ENCODE peak calls at places on chromosomes 1 and 21, in ten cellular contexts. One of them, this sample, is unnamed.

GRCh38 chr1:87410771-87411170 is 82.1 kb downstream of the LMO4 start:
- DNase-seq in stimulated activated CD8-positive, alpha-beta memory T cell treated with anti-CD3 and anti-CD28 coated beads, Interleukin-15, amount 100 ng/mL, for 24 hours: no peak
- DNase-seq in SK-N-DZ: no peak
- DNase-seq in Ammon's horn: peak; percentile 95
- DNase-seq in GM06990: no peak
- DNase-seq in CD4-positive, CD25-positive, alpha-beta regulatory T cell: no peak
- DNase-seq in C1 segment of cervical spinal cord: peak; percentile 68
- DNase-seq in coronary artery: no peak
- DNase-seq in activated CD8-positive, alpha-beta memory T cell treated with anti-CD3 and anti-CD28 coated beads for 48 hours: no peak
- DNase-seq in HFF-Myc: no peak
- DNase-seq in this sample: no peak

GRCh38 chr1:206579747-206580437 is 32.4 kb downstream of the EIF2D start:
- DNase-seq in stimulated activated CD8-positive, alpha-beta memory T cell treated with anti-CD3 and anti-CD28 coated beads, Interleukin-15, amount 100 ng/mL, for 24 hours: no peak
- DNase-seq in SK-N-DZ: no peak
- DNase-seq in Ammon's horn: peak; percentile 85
- DNase-seq in GM06990: peak; percentile 83
- DNase-seq in CD4-positive, CD25-positive, alpha-beta regulatory T cell: peak; percentile 73
- DNase-seq in C1 segment of cervical spinal cord: peak; percentile 18
- DNase-seq in coronary artery: no peak
- DNase-seq in activated CD8-positive, alpha-beta memory T cell treated with anti-CD3 and anti-CD28 coated beads for 48 hours: peak; percentile 65
- DNase-seq in HFF-Myc: no peak
- DNase-seq in this sample: peak; percentile 89

GRCh38 chr1:38735651-38736161 is 123.9 kb downstream of the RRAGC start:
- DNase-seq in stimulated activated CD8-positive, alpha-beta memory T cell treated with anti-CD3 and anti-CD28 coated beads, Interleukin-15, amount 100 ng/mL, for 24 hours: no peak
- DNase-seq in SK-N-DZ: no peak
- DNase-seq in Ammon's horn: no peak
- DNase-seq in GM06990: no peak
- DNase-seq in CD4-positive, CD25-positive, alpha-beta regulatory T cell: no peak
- DNase-seq in C1 segment of cervical spinal cord: no peak
- DNase-seq in coronary artery: no peak
- DNase-seq in activated CD8-positive, alpha-beta memory T cell treated with anti-CD3 and anti-CD28 coated beads for 48 hours: no peak
- DNase-seq in HFF-Myc: no peak
- DNase-seq in this sample: no peak

GRCh38 chr1:243959998-243960397 is 91.1 kb upstream of the ZBTB18 start:
- DNase-seq in stimulated activated CD8-positive, alpha-beta memory T cell treated with anti-CD3 and anti-CD28 coated beads, Interleukin-15, amount 100 ng/mL, for 24 hours: no peak
- DNase-seq in SK-N-DZ: no peak
- DNase-seq in Ammon's horn: peak; percentile 59
- DNase-seq in GM06990: no peak
- DNase-seq in CD4-positive, CD25-positive, alpha-beta regulatory T cell: no peak
- DNase-seq in C1 segment of cervical spinal cord: no peak
- DNase-seq in coronary artery: no peak
- DNase-seq in activated CD8-positive, alpha-beta memory T cell treated with anti-CD3 and anti-CD28 coated beads for 48 hours: no peak
- DNase-seq in HFF-Myc: no peak
- DNase-seq in this sample: no peak

GRCh38 chr1:1777510-1777909 is 760 bp downstream of the NADK start:
- DNase-seq in stimulated activated CD8-positive, alpha-beta memory T cell treated with anti-CD3 and anti-CD28 coated beads, Interleukin-15, amount 100 ng/mL, for 24 hours: no peak
- DNase-seq in SK-N-DZ: no peak
- DNase-seq in Ammon's horn: no peak
- DNase-seq in GM06990: no peak
- DNase-seq in CD4-positive, CD25-positive, alpha-beta regulatory T cell: no peak
- DNase-seq in C1 segment of cervical spinal cord: no peak
- DNase-seq in coronary artery: no peak
- DNase-seq in activated CD8-positive, alpha-beta memory T cell treated with anti-CD3 and anti-CD28 coated beads for 48 hours: no peak
- DNase-seq in HFF-Myc: no peak
- DNase-seq in this sample: no peak

GRCh38 chr1:119758584-119758983 is 10.1 kb downstream of the HMGCS2 start:
- DNase-seq in stimulated activated CD8-positive, alpha-beta memory T cell treated with anti-CD3 and anti-CD28 coated beads, Interleukin-15, amount 100 ng/mL, for 24 hours: no peak
- DNase-seq in SK-N-DZ: no peak
- DNase-seq in Ammon's horn: no peak
- DNase-seq in GM06990: no peak
- DNase-seq in CD4-positive, CD25-positive, alpha-beta regulatory T cell: no peak
- DNase-seq in C1 segment of cervical spinal cord: no peak
- DNase-seq in coronary artery: no peak
- DNase-seq in activated CD8-positive, alpha-beta memory T cell treated with anti-CD3 and anti-CD28 coated beads for 48 hours: no peak
- DNase-seq in HFF-Myc: no peak
- DNase-seq in this sample: no peak

GRCh38 chr1:153540394-153541361 is at the start of gene S100A5:
- DNase-seq in stimulated activated CD8-positive, alpha-beta memory T cell treated with anti-CD3 and anti-CD28 coated beads, Interleukin-15, amount 100 ng/mL, for 24 hours: no peak
- DNase-seq in SK-N-DZ: no peak
- DNase-seq in Ammon's horn: no peak
- DNase-seq in GM06990: no peak
- DNase-seq in CD4-positive, CD25-positive, alpha-beta regulatory T cell: peak; percentile 43
- DNase-seq in C1 segment of cervical spinal cord: no peak
- DNase-seq in coronary artery: no peak
- DNase-seq in activated CD8-positive, alpha-beta memory T cell treated with anti-CD3 and anti-CD28 coated beads for 48 hours: no peak
- DNase-seq in HFF-Myc: no peak
- DNase-seq in this sample: no peak

GRCh38 chr21:26061437-26061836 is 109.1 kb downstream of the APP start:
- DNase-seq in stimulated activated CD8-positive, alpha-beta memory T cell treated with anti-CD3 and anti-CD28 coated beads, Interleukin-15, amount 100 ng/mL, for 24 hours: no peak
- DNase-seq in SK-N-DZ: no peak
- DNase-seq in Ammon's horn: peak; percentile 31
- DNase-seq in GM06990: no peak
- DNase-seq in CD4-positive, CD25-positive, alpha-beta regulatory T cell: no peak
- DNase-seq in C1 segment of cervical spinal cord: no peak
- DNase-seq in coronary artery: no peak
- DNase-seq in activated CD8-positive, alpha-beta memory T cell treated with anti-CD3 and anti-CD28 coated beads for 48 hours: no peak
- DNase-seq in HFF-Myc: no peak
- DNase-seq in this sample: no peak

GRCh38 chr1:8408151-8408839 is 90.4 kb downstream of the SLC45A1 start:
- DNase-seq in stimulated activated CD8-positive, alpha-beta memory T cell treated with anti-CD3 and anti-CD28 coated beads, Interleukin-15, amount 100 ng/mL, for 24 hours: no peak
- DNase-seq in SK-N-DZ: no peak
- DNase-seq in Ammon's horn: no peak
- DNase-seq in GM06990: no peak
- DNase-seq in CD4-positive, CD25-positive, alpha-beta regulatory T cell: no peak
- DNase-seq in C1 segment of cervical spinal cord: no peak
- DNase-seq in coronary artery: peak; percentile 78
- DNase-seq in activated CD8-positive, alpha-beta memory T cell treated with anti-CD3 and anti-CD28 coated beads for 48 hours: no peak
- DNase-seq in HFF-Myc: no peak
- DNase-seq in this sample: no peak

GRCh38 chr1:201640624-201641023 is 101.7 kb downstream of the NAV1 start:
- DNase-seq in stimulated activated CD8-positive, alpha-beta memory T cell treated with anti-CD3 and anti-CD28 coated beads, Interleukin-15, amount 100 ng/mL, for 24 hours: no peak
- DNase-seq in SK-N-DZ: no peak
- DNase-seq in Ammon's horn: no peak
- DNase-seq in GM06990: no peak
- DNase-seq in CD4-positive, CD25-positive, alpha-beta regulatory T cell: no peak
- DNase-seq in C1 segment of cervical spinal cord: no peak
- DNase-seq in coronary artery: no peak
- DNase-seq in activated CD8-positive, alpha-beta memory T cell treated with anti-CD3 and anti-CD28 coated beads for 48 hours: no peak
- DNase-seq in HFF-Myc: peak; percentile 71
- DNase-seq in this sample: no peak

GRCh38 chr1:18109058-18109755 is 1.6 kb downstream of the IGSF21 start:
- DNase-seq in stimulated activated CD8-positive, alpha-beta memory T cell treated with anti-CD3 and anti-CD28 coated beads, Interleukin-15, amount 100 ng/mL, for 24 hours: no peak
- DNase-seq in SK-N-DZ: no peak
- DNase-seq in Ammon's horn: peak; percentile 56
- DNase-seq in GM06990: no peak
- DNase-seq in CD4-positive, CD25-positive, alpha-beta regulatory T cell: no peak
- DNase-seq in C1 segment of cervical spinal cord: peak; percentile 27
- DNase-seq in coronary artery: no peak
- DNase-seq in activated CD8-positive, alpha-beta memory T cell treated with anti-CD3 and anti-CD28 coated beads for 48 hours: no peak
- DNase-seq in HFF-Myc: no peak
- DNase-seq in this sample: no peak

GRCh38 chr1:244180256-244180655 is 129.2 kb downstream of the ZBTB18 start:
- DNase-seq in stimulated activated CD8-positive, alpha-beta memory T cell treated with anti-CD3 and anti-CD28 coated beads, Interleukin-15, amount 100 ng/mL, for 24 hours: no peak
- DNase-seq in SK-N-DZ: no peak
- DNase-seq in Ammon's horn: no peak
- DNase-seq in GM06990: no peak
- DNase-seq in CD4-positive, CD25-positive, alpha-beta regulatory T cell: no peak
- DNase-seq in C1 segment of cervical spinal cord: no peak
- DNase-seq in coronary artery: no peak
- DNase-seq in activated CD8-positive, alpha-beta memory T cell treated with anti-CD3 and anti-CD28 coated beads for 48 hours: no peak
- DNase-seq in HFF-Myc: no peak
- DNase-seq in this sample: no peak

GRCh38 chr1:96522927-96523326 is 198.7 kb upstream of the PTBP2 start:
- DNase-seq in stimulated activated CD8-positive, alpha-beta memory T cell treated with anti-CD3 and anti-CD28 coated beads, Interleukin-15, amount 100 ng/mL, for 24 hours: no peak
- DNase-seq in SK-N-DZ: no peak
- DNase-seq in Ammon's horn: no peak
- DNase-seq in GM06990: no peak
- DNase-seq in CD4-positive, CD25-positive, alpha-beta regulatory T cell: no peak
- DNase-seq in C1 segment of cervical spinal cord: no peak
- DNase-seq in coronary artery: no peak
- DNase-seq in activated CD8-positive, alpha-beta memory T cell treated with anti-CD3 and anti-CD28 coated beads for 48 hours: no peak
- DNase-seq in HFF-Myc: no peak
- DNase-seq in this sample: no peak

GRCh38 chr1:29809446-29810120 is 573.3 kb downstream of the PTPRU start:
- DNase-seq in stimulated activated CD8-positive, alpha-beta memory T cell treated with anti-CD3 and anti-CD28 coated beads, Interleukin-15, amount 100 ng/mL, for 24 hours: no peak
- DNase-seq in SK-N-DZ: no peak
- DNase-seq in Ammon's horn: no peak
- DNase-seq in GM06990: no peak
- DNase-seq in CD4-positive, CD25-positive, alpha-beta regulatory T cell: no peak
- DNase-seq in C1 segment of cervical spinal cord: no peak
- DNase-seq in coronary artery: no peak
- DNase-seq in activated CD8-positive, alpha-beta memory T cell treated with anti-CD3 and anti-CD28 coated beads for 48 hours: no peak
- DNase-seq in HFF-Myc: no peak
- DNase-seq in this sample: no peak

GRCh38 chr1:226711976-226712778 is 26.9 kb downstream of the ITPKB start:
- DNase-seq in stimulated activated CD8-positive, alpha-beta memory T cell treated with anti-CD3 and anti-CD28 coated beads, Interleukin-15, amount 100 ng/mL, for 24 hours: no peak
- DNase-seq in SK-N-DZ: no peak
- DNase-seq in Ammon's horn: no peak
- DNase-seq in GM06990: peak; percentile 67
- DNase-seq in CD4-positive, CD25-positive, alpha-beta regulatory T cell: peak; percentile 32
- DNase-seq in C1 segment of cervical spinal cord: no peak
- DNase-seq in coronary artery: no peak
- DNase-seq in activated CD8-positive, alpha-beta memory T cell treated with anti-CD3 and anti-CD28 coated beads for 48 hours: no peak
- DNase-seq in HFF-Myc: no peak
- DNase-seq in this sample: no peak

GRCh38 chr21:23977971-23978370 is 1629.3 kb downstream of the MRPL39 start:
- DNase-seq in stimulated activated CD8-positive, alpha-beta memory T cell treated with anti-CD3 and anti-CD28 coated beads, Interleukin-15, amount 100 ng/mL, for 24 hours: no peak
- DNase-seq in SK-N-DZ: no peak
- DNase-seq in Ammon's horn: no peak
- DNase-seq in GM06990: no peak
- DNase-seq in CD4-positive, CD25-positive, alpha-beta regulatory T cell: no peak
- DNase-seq in C1 segment of cervical spinal cord: no peak
- DNase-seq in coronary artery: no peak
- DNase-seq in activated CD8-positive, alpha-beta memory T cell treated with anti-CD3 and anti-CD28 coated beads for 48 hours: no peak
- DNase-seq in HFF-Myc: no peak
- DNase-seq in this sample: no peak

GRCh38 chr1:172497230-172497629 is 35.7 kb upstream of the SUCO start:
- DNase-seq in stimulated activated CD8-positive, alpha-beta memory T cell treated with anti-CD3 and anti-CD28 coated beads, Interleukin-15, amount 100 ng/mL, for 24 hours: no peak
- DNase-seq in SK-N-DZ: peak; percentile 22
- DNase-seq in Ammon's horn: no peak
- DNase-seq in GM06990: no peak
- DNase-seq in CD4-positive, CD25-positive, alpha-beta regulatory T cell: no peak
- DNase-seq in C1 segment of cervical spinal cord: no peak
- DNase-seq in coronary artery: no peak
- DNase-seq in activated CD8-positive, alpha-beta memory T cell treated with anti-CD3 and anti-CD28 coated beads for 48 hours: no peak
- DNase-seq in HFF-Myc: no peak
- DNase-seq in this sample: no peak

GRCh38 chr1:9628541-9629444 is 22.7 kb upstream of the PIK3CD start:
- DNase-seq in stimulated activated CD8-positive, alpha-beta memory T cell treated with anti-CD3 and anti-CD28 coated beads, Interleukin-15, amount 100 ng/mL, for 24 hours: no peak
- DNase-seq in SK-N-DZ: no peak
- DNase-seq in Ammon's horn: no peak
- DNase-seq in GM06990: peak; percentile 82
- DNase-seq in CD4-positive, CD25-positive, alpha-beta regulatory T cell: peak; percentile 54
- DNase-seq in C1 segment of cervical spinal cord: no peak
- DNase-seq in coronary artery: no peak
- DNase-seq in activated CD8-positive, alpha-beta memory T cell treated with anti-CD3 and anti-CD28 coated beads for 48 hours: peak; percentile 51
- DNase-seq in HFF-Myc: no peak
- DNase-seq in this sample: peak; percentile 72

GRCh38 chr1:201557572-201557958 is 18.6 kb downstream of the NAV1 start:
- DNase-seq in stimulated activated CD8-positive, alpha-beta memory T cell treated with anti-CD3 and anti-CD28 coated beads, Interleukin-15, amount 100 ng/mL, for 24 hours: no peak
- DNase-seq in SK-N-DZ: no peak
- DNase-seq in Ammon's horn: no peak
- DNase-seq in GM06990: no peak
- DNase-seq in CD4-positive, CD25-positive, alpha-beta regulatory T cell: no peak
- DNase-seq in C1 segment of cervical spinal cord: no peak
- DNase-seq in coronary artery: no peak
- DNase-seq in activated CD8-positive, alpha-beta memory T cell treated with anti-CD3 and anti-CD28 coated beads for 48 hours: no peak
- DNase-seq in HFF-Myc: no peak
- DNase-seq in this sample: no peak

GRCh38 chr1:220879509-220880366 is 495 bp downstream of the HLX start:
- DNase-seq in stimulated activated CD8-positive, alpha-beta memory T cell treated with anti-CD3 and anti-CD28 coated beads, Interleukin-15, amount 100 ng/mL, for 24 hours: no peak
- DNase-seq in SK-N-DZ: peak; percentile 52
- DNase-seq in Ammon's horn: peak; percentile 33
- DNase-seq in GM06990: peak; percentile 43
- DNase-seq in CD4-positive, CD25-positive, alpha-beta regulatory T cell: no peak
- DNase-seq in C1 segment of cervical spinal cord: no peak
- DNase-seq in coronary artery: no peak
- DNase-seq in activated CD8-positive, alpha-beta memory T cell treated with anti-CD3 and anti-CD28 coated beads for 48 hours: no peak
- DNase-seq in HFF-Myc: no peak
- DNase-seq in this sample: no peak

GRCh38 chr21:36852293-36852692 is 114.2 kb downstream of the HLCS start:
- DNase-seq in stimulated activated CD8-positive, alpha-beta memory T cell treated with anti-CD3 and anti-CD28 coated beads, Interleukin-15, amount 100 ng/mL, for 24 hours: no peak
- DNase-seq in SK-N-DZ: no peak
- DNase-seq in Ammon's horn: peak; percentile 29
- DNase-seq in GM06990: no peak
- DNase-seq in CD4-positive, CD25-positive, alpha-beta regulatory T cell: no peak
- DNase-seq in C1 segment of cervical spinal cord: no peak
- DNase-seq in coronary artery: no peak
- DNase-seq in activated CD8-positive, alpha-beta memory T cell treated with anti-CD3 and anti-CD28 coated beads for 48 hours: no peak
- DNase-seq in HFF-Myc: no peak
- DNase-seq in this sample: no peak

GRCh38 chr1:39722495-39722894 is 16.2 kb upstream of the PPIE start:
- DNase-seq in stimulated activated CD8-positive, alpha-beta memory T cell treated with anti-CD3 and anti-CD28 coated beads, Interleukin-15, amount 100 ng/mL, for 24 hours: no peak
- DNase-seq in SK-N-DZ: no peak
- DNase-seq in Ammon's horn: no peak
- DNase-seq in GM06990: no peak
- DNase-seq in CD4-positive, CD25-positive, alpha-beta regulatory T cell: no peak
- DNase-seq in C1 segment of cervical spinal cord: no peak
- DNase-seq in coronary artery: no peak
- DNase-seq in activated CD8-positive, alpha-beta memory T cell treated with anti-CD3 and anti-CD28 coated beads for 48 hours: no peak
- DNase-seq in HFF-Myc: no peak
- DNase-seq in this sample: no peak